ENCODE peak calls at places on chromosome 15, in eight cellular contexts. B is sigmoid colon, R is adrenal gland, I is upper lobe of left lung, E is transverse colon, H is gastrocnemius medialis, Y is lower leg skin, U is A549. G is an unnamed sample.
A peak's percentile ranks its signal among the peaks of the same experiment; 100 is the strongest.

GRCh38 chr15:68655686-68656437 is 77.1 kb downstream of the CORO2B start:
- DNase-seq in B (peak; percentile 40), R (no peak), I (no peak), E (no peak), H (no peak), Y (peak; percentile 63), U (no peak), G (no peak)

GRCh38 chr15:78140296-78140695 is 8.9 kb upstream of the IDH3A start:
- DNase-seq in B (no peak), R (no peak), I (no peak), E (no peak), H (no peak), Y (no peak), U (no peak), G (no peak)

GRCh38 chr15:58019503-58020376 is 45.8 kb downstream of the ALDH1A2 start:
- DNase-seq in B (no peak), R (no peak), I (no peak), E (no peak), H (no peak), Y (no peak), U (no peak), G (no peak)

GRCh38 chr15:30921106-30921505 is 17.4 kb downstream of the FAN1 start:
- DNase-seq in B (no peak), R (no peak), I (no peak), E (no peak), H (no peak), Y (no peak), U (no peak), G (no peak)

GRCh38 chr15:45179221-45179985 is 8.4 kb downstream of the SHF start:
- DNase-seq in B (no peak), R (no peak), I (no peak), E (peak; percentile 69), H (no peak), Y (no peak), U (peak; percentile 29), G (no peak)

GRCh38 chr15:70088427-70088826 is 9.3 kb downstream of the TLE3 start:
- DNase-seq in B (no peak), R (no peak), I (no peak), E (no peak), H (no peak), Y (no peak), U (no peak), G (no peak)

GRCh38 chr15:90592144-90592887 is 62.6 kb downstream of the CRTC3 start:
- DNase-seq in B (no peak), R (no peak), I (no peak), E (no peak), H (no peak), Y (peak; percentile 43), U (no peak), G (no peak)

GRCh38 chr15:99709243-99709986 is 23.8 kb downstream of the LYSMD4 start:
- DNase-seq in B (no peak), R (no peak), I (no peak), E (no peak), H (no peak), Y (no peak), U (no peak), G (no peak)

GRCh38 chr15:69762373-69763148 is 309.9 kb downstream of the RPLP1 start:
- DNase-seq in B (no peak), R (no peak), I (no peak), E (no peak), H (no peak), Y (no peak), U (no peak), G (no peak)

GRCh38 chr15:25712961-25713355 is 150.2 kb downstream of the ATP10A start:
- DNase-seq in B (peak; percentile 20), R (no peak), I (no peak), E (no peak), H (no peak), Y (no peak), U (no peak), G (no peak)

GRCh38 chr15:38424101-38424552 is 29.8 kb upstream of the FAM98B start:
- DNase-seq in B (no peak), R (no peak), I (no peak), E (peak; percentile 14), H (no peak), Y (no peak), U (no peak), G (no peak)
- H3K4me3 ChIP-seq in B (no peak overlapping the region), R (no peak overlapping the region), I (no peak overlapping the region), E (no peak overlapping the region), H (no peak overlapping the region), Y (no peak overlapping the region), U (no peak overlapping the region), G (no peak overlapping the region)

DNA sequence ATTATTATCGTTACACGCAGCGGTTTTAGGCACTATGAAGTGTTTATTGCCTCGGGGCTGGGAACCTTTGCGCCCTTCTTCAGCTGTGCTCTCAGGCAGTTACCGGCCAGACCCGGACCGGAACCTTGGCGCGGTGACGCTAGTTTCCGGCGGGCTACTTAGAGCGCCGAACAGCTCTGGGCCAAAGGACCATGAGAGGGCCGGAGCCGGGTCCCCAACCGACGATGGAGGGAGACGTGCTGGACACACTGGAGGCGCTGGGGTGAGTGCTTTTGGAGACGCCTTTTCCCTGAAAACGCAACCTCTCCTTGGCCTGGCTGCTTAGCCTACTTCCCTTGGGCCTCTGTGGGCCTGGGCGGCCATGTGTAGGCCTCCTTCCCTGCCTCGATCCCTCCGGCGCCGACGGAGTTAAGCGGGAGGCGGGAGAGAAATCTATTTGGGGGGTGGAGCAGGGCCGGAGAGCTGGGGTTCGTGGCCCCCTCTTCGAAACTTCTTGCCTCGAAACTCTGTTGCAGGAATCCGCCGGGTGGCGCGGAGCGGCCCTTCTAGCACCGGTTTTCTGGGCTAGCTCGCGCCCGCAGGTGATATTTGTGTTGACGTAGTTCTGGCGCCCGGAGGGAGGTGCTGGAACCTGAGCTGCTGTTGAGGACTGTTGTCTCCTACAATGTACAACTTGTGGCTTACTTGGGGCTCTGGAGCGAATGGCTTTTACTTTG is at the start of gene FAM98B:
- DNase-seq in B (peak; percentile 93), R (peak; percentile 87), I (peak; percentile 97), E (peak; percentile 92), H (peak; percentile 73), Y (peak; percentile 98), U (peak; percentile 65), G (peak; percentile 41)
- TF ChIP-seq CTCF in B (peak; percentile 10), R (no peak), I (no peak), E (no peak), H (peak; percentile 17), Y (no peak), U (no peak), G (no peak)

GRCh38 chr15:60355148-60355857 is 42.5 kb downstream of the ANXA2 start:
- DNase-seq in B (no peak), R (no peak), I (no peak), E (no peak), H (no peak), Y (no peak), U (no peak), G (no peak)
- TF ChIP-seq POLR2A in B (no peak), R (no peak), I (no peak), E (no peak), H (no peak), Y (no peak), U (no peak), G (no peak)

DNA sequence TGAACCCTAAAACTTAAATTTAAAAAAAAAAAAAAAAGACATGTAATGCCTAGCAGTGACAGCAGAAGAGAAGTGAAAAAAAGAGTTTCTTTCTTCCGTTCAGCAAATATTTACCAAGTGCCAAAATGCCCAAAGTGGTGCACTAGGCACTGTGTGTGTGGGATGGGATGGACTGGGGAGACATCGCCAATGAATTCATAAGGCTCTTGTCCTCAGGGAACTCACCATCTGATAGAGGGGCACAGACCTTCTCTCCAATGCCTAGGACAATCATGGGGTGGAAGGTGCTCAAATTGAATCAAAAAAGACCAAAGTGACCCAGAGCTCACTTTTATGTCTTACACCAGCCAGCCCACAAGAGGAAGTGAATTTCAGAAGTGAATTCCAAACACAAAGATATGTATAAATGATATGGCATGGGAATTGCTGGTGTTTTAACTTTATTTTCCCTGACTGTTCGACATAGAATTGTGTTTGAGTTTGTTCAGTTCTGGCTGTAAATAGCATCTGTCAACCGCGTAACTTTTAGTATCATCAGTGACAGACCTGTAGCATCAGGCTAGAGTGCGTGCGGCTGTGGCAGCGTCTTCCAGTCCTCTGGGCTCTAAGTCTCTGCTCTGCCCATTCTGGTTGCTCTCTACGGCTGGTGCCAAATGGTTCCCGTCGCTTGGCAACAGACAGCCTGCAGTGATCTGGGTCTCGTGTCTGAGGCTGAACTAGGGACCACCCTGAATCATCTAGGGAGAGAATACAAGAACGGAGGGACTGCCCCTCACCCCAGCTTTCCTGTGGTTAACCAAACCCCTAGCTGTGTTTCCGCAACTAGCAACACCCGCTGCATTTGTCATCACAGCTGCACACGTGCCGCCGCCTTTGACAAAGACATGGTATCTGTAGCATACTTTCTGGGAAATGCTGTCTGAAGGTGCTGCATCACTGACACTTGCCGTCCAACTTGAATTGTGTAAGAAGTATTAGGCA is 154.0 kb upstream of the THBS1 start:
- DNase-seq in B (peak; percentile 77), R (peak; percentile 47), I (no peak), E (peak; percentile 38), H (peak; percentile 12), Y (peak; percentile 87), U (no peak), G (no peak)
- H3K4me3 ChIP-seq in B (peak overlapping the region; percentile 13), R (no peak overlapping the region), I (no peak overlapping the region), E (no peak overlapping the region), H (no peak overlapping the region), Y (no peak overlapping the region), U (no peak overlapping the region), G (no peak overlapping the region)

DNA sequence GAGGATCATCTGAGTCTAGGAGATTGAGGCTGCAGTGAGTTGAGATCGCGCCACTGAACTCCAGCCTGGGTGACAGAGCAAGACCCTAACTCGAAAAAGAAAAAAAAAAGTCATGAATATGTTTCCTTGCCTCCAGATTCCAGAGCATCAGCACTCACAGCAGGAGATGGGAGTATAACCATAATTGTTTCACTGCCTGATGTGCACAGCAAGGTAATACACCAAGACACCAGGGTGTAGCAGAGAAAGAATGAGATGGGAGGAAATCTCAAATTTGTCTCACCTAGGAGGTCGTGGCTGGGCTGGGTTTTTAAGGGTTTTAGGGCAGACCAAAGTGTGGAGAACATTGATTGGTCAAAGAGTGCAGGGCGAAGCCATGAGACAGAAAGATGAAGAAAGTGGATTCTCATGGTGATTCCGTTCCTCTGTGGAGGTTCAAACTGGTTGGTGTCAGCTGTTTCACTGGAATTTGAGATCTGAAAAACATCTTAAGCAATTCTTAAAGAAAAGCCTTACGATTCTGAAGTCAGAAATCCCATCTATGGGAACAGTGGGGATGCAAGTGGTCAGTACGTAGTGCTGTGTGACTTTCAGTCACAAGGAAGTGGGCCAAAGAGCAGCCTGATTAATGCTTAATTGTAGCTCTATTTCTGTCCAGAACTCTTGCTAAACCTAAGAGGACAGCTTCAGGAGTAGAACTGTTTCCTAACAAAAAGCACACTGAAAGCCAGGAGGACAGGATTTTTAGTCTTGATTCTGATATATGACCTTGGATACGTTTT is 7.8 kb upstream of the C15orf61 start:
- DNase-seq in B (no peak), R (no peak), I (no peak), E (no peak), H (no peak), Y (no peak), U (no peak), G (no peak)
- TF ChIP-seq CTCF in B (no peak), R (no peak), I (no peak), E (no peak), H (no peak), Y (no peak), U (no peak), G (no peak)

G was measured in esophagus squamous epithelium.